ENCODE peak calls at places on chromosomes 13 and 19, in seven cellular contexts. M, X, H, C, I, O and N are unnamed samples.

GRCh38 chr19:7393934-7394508 is 45.3 kb downstream of the ARHGEF18 start:
- DNase-seq in O (no peak), X (no peak), C (no peak), M (no peak), I (no peak), H (no peak), N (no peak)

GRCh38 chr13:39105110-39105509 is 66.9 kb downstream of the NHLRC3 start:
- DNase-seq in C (no peak), O (no peak), X (no peak), M (no peak), H (no peak), I (no peak), N (no peak)

GRCh38 chr13:42148538-42148937 is 100.1 kb downstream of the DGKH start:
- DNase-seq in X (no peak), O (no peak), M (no peak), I (no peak), C (no peak), H (no peak), N (no peak)

GRCh38 chr13:40503966-40504591 is 162.4 kb downstream of the FOXO1 start:
- DNase-seq in H (no peak), C (peak), X (no peak), O (no peak), I (no peak), M (peak), N (no peak)

GRCh38 chr13:82522872-82523271 is 1359.4 kb downstream of the SLITRK1 start:
- DNase-seq in M (no peak), I (no peak), C (no peak), H (no peak), X (no peak), O (no peak), N (no peak)

GRCh38 chr19:53980553-53981407 is 10.7 kb upstream of the CACNG6 start:
- DNase-seq in M (peak), I (no peak), O (peak), X (no peak), C (no peak), H (no peak), N (no peak)

GRCh38 chr19:58544591-58545285 is 874 bp downstream of the TRIM28 start:
- DNase-seq in H (peak), I (peak), C (no peak), M (no peak), X (peak), O (no peak), N (no peak)

GRCh38 chr13:101979825-101980224 is 422.0 kb downstream of the FGF14 start:
- DNase-seq in O (no peak), M (no peak), X (no peak), I (no peak), H (no peak), C (no peak), N (no peak)

GRCh38 chr19:16872728-16873127 is 16.1 kb upstream of the F2RL3 start:
- DNase-seq in H (no peak), I (no peak), O (no peak), C (no peak), M (no peak), X (no peak), N (no peak)

GRCh38 chr19:32404939-32405430 is 585 bp upstream of the DPY19L3 start:
- DNase-seq in X (peak), H (no peak), I (no peak), O (peak), C (no peak), M (peak), N (peak)

GRCh38 chr13:39840201-39840600 is 184.7 kb downstream of the COG6 start:
- DNase-seq in I (no peak), H (no peak), O (no peak), M (no peak), C (no peak), X (no peak), N (no peak)

GRCh38 chr13:59677966-59678814 is 485.5 kb downstream of the DIAPH3 start:
- DNase-seq in C (no peak), O (no peak), H (no peak), I (no peak), M (peak), X (no peak), N (peak)

GRCh38 chr13:63446329-63446728 is 2030.7 kb upstream of the PCDH20 start:
- DNase-seq in I (no peak), C (no peak), M (no peak), O (no peak), X (no peak), H (no peak), N (no peak)

GRCh38 chr19:8459095-8459494 is 14.3 kb downstream of the HNRNPM start:
- DNase-seq in C (no peak), I (no peak), X (no peak), M (no peak), H (no peak), O (no peak), N (no peak)

GRCh38 chr13:50521750-50522149 is 321.7 kb downstream of the DLEU7 start:
- DNase-seq in H (no peak), X (no peak), O (no peak), C (no peak), M (no peak), I (no peak), N (no peak)